ENCODE peak calls at places on chromosome 22, in five cellular contexts. V is aorta, S is HL-60, C is heart right ventricle, N is foreskin keratinocyte. B is an unnamed sample.

GRCh38 chr22:24003887-24004286 is 1.4 kb downstream of the GSTT4 start:
- DNase-seq in V (no peak), S (no peak), C (no peak), N (no peak), B (no peak)

GRCh38 chr22:49296561-49296960 is 531.1 kb downstream of the BRD1 start:
- DNase-seq in V (no peak), S (no peak), C (no peak), N (no peak), B (no peak)

GRCh38 chr22:27438271-27438980 is 363.1 kb downstream of the MN1 start:
- DNase-seq in V (peak; percentile 72), S (no peak), C (no peak), N (no peak), B (peak; percentile 48)

GRCh38 chr22:44530569-44530968 is 32.5 kb upstream of the RTL6 start:
- DNase-seq in V (no peak), S (no peak), C (no peak), N (no peak), B (no peak)

GRCh38 chr22:28829358-28830181 is 29.2 kb upstream of the XBP1 start:
- DNase-seq in V (peak; percentile 86), S (peak; percentile 73), C (peak; percentile 74), N (no peak), B (peak; percentile 54)

GRCh38 chr22:49266561-49267519 is 560.8 kb downstream of the BRD1 start:
- DNase-seq in V (no peak), S (no peak), C (no peak), N (no peak), B (no peak)

GRCh38 chr22:48531721-48532435 is 1295.8 kb downstream of the BRD1 start:
- DNase-seq in V (no peak), S (no peak), C (no peak), N (no peak), B (no peak)

GRCh38 chr22:25496396-25497064 is 67.9 kb upstream of the GRK3 start:
- DNase-seq in V (no peak), S (no peak), C (no peak), N (no peak), B (peak; percentile 51)

GRCh38 chr22:27113211-27114030 is 456.0 kb downstream of the MIAT start:
- DNase-seq in V (peak; percentile 88), S (peak; percentile 88), C (peak; percentile 50), N (peak; percentile 83), B (peak; percentile 82)

DNA sequence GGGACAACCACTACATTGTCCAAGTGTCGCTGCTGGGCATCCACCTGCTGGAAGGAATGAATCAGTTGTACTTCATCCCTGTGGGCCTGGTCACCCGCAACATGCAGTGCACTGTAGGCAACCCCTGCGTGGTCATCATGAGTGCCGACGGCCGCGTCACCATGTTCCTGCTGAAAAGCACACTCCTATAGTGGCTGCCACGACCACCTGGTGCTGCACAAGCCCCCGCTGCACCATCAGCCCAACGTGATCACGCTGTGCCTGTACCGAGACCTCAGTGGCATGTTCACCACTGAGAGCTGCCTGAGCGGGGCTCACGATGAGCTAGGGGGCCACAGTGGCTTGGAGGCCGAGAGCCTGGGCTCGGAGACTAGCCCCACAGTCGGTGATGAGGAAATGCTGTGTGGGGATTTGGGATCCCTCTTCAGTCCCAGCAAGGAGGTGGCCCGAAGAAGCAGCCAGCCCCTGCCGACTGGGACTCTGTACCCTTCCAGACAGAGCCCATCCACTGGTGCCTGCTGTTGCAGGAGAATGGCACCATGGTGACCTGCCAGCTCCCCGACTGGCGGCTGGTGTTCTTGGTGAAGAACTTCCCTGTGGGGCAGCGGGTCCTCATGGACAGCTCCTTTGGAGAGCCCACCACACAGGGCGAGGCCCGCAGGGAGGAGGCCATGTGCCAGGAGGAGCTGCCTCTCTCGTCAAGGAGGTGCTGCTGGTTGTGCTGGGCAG is 15.7 kb upstream of the SLC5A4 start:
- DNase-seq in V (no peak), S (no peak), C (no peak), N (no peak), B (no peak)
- H3K27me3 ChIP-seq in V (no peaks in the 10 kb centered on the region), S (no peaks in the 10 kb centered on the region), C (no peaks in the 10 kb centered on the region), N (peaks cover 3% of the 10 kb centered on the region), B (no peaks in the 10 kb centered on the region)

DNA sequence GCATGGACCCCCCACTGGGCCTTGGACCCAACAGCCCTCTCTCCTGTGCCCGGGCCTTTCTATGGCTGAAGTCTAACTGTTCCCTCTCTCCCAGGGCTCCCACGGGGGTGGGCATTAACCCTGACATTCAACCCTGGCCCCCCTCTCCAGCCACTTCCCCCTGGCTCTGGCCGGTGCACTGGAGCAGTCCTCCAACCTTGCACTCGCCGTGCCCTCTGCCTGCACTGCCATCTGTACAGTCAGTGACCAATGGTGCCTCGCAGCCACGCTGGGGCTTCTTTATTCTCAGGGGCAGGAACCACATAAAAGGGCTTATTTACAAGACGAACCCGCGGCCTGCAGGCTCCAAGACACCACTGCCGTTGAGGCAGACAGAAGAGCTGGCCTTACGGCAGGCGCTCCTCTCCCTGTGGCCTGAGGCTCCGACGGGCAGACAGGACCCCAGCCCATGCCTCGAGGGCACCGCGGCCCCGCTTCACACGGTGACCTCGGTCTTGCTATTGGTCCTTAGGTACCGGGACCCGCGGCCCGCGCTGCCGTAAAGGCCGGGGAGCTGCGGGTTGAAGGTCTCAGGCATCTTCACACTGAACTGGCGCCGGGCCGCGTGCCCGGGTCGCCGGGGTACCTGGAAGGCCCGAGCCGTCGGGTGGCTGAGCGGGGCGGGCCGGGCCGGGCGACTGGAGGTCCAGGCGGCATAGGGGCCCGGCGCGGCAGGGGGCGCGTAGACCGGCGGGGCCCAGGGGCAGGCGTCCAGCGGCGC is 5.4 kb downstream of the SHISA8 start:
- DNase-seq in V (no peak), S (no peak), C (no peak), N (no peak), B (no peak)
- H3K27me3 ChIP-seq in V (no peaks in the 10 kb centered on the region), S (peaks cover 38% of the 10 kb centered on the region), C (peaks cover 13% of the 10 kb centered on the region), N (peaks cover 54% of the 10 kb centered on the region), B (peaks cover 36% of the 10 kb centered on the region)

GRCh38 chr22:17612057-17612456 is 16.5 kb downstream of the ATP6V1E1 start:
- DNase-seq in V (no peak), S (no peak), C (no peak), N (no peak), B (no peak)

GRCh38 chr22:17607891-17608521 is 20.5 kb downstream of the ATP6V1E1 start:
- DNase-seq in V (no peak), S (no peak), C (no peak), N (no peak), B (no peak)

GRCh38 chr22:17613280-17613679 is 15.3 kb downstream of the ATP6V1E1 start:
- DNase-seq in V (no peak), S (no peak), C (no peak), N (no peak), B (no peak)
- H3K27me3 ChIP-seq in V (no peaks in the 10 kb centered on the region), S (no peaks in the 10 kb centered on the region), C (no peaks in the 10 kb centered on the region), N (no peaks in the 10 kb centered on the region), B (no peaks in the 10 kb centered on the region)

DNA sequence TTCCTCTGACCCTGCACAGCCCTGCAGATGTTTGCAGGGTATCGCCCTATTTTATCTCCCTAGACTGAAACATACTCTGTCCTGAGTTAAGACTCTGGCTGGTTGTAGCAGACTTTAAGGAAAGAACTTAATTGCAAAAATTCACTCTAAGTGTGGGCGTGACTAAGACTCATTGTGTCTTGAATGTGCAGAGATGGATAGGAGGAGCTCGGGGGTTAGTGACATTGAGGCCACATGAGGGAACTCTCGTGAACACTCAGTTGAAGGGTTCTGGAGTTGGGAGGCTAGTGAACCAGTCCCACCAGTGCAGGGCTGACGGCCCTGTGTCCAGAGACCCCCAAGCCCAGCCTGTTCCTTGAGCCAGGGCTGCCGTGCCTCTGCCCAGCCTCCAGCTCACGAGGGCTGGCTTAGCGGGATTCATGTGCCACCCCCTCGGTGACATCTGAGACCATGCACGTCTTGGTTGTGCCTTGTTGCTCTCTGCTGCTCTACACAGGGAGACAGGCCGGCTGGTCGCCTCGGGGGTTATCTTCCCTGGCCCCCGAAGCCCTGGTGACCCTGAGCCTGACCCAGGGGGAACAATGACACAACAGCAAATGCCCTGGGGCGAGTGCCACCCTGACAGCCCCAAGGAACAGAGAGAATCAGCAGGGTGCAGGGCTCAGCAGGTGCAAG is 11.4 kb upstream of the TBX1 start:
- DNase-seq in V (no peak), S (no peak), C (no peak), N (no peak), B (no peak)
- H3K27me3 ChIP-seq in V (no peaks in the 10 kb centered on the region), S (peaks cover 4% of the 10 kb centered on the region), C (peaks cover 5% of the 10 kb centered on the region), N (peaks cover 26% of the 10 kb centered on the region), B (peaks cover 16% of the 10 kb centered on the region)

DNA sequence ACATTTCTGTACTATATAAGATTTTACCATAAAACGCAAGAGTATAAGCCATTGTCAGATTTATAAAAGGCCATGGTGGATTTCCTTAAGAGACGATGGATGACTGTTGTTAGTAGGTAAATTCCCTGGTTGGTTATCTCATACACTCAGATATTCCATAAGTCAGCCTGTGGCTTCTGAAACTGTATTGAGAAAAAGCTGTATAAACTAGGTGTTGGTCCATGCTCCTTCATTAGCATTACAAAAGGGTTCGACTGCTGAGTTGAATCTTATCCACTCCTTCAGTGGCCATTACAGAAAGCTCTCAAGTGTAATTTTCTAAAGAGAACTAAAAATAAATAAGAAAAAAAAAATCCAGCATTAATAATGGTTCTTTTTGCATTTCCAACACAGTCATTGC is 5.3 kb downstream of the GRAP2 start:
- DNase-seq in V (no peak), S (no peak), C (no peak), N (no peak), B (no peak)
- H3K27me3 ChIP-seq in V (peaks cover 1% of the 10 kb centered on the region), S (no peaks in the 10 kb centered on the region), C (no peaks in the 10 kb centered on the region), N (peaks cover 54% of the 10 kb centered on the region), B (no peaks in the 10 kb centered on the region)

GRCh38 chr22:46815132-46815531 is 52.7 kb downstream of the TBC1D22A start:
- DNase-seq in V (peak; percentile 35), S (no peak), C (no peak), N (no peak), B (no peak)

GRCh38 chr22:46813816-46814597 is 51.6 kb downstream of the TBC1D22A start:
- DNase-seq in V (peak; percentile 57), S (no peak), C (no peak), N (no peak), B (peak; percentile 85)

GRCh38 chr22:46815896-46816721 is 53.7 kb downstream of the TBC1D22A start:
- DNase-seq in V (peak; percentile 62), S (peak; percentile 32), C (no peak), N (no peak), B (peak; percentile 66)

GRCh38 chr22:46812786-46813185 is 50.3 kb downstream of the TBC1D22A start:
- DNase-seq in V (no peak), S (no peak), C (no peak), N (no peak), B (no peak)

DNA sequence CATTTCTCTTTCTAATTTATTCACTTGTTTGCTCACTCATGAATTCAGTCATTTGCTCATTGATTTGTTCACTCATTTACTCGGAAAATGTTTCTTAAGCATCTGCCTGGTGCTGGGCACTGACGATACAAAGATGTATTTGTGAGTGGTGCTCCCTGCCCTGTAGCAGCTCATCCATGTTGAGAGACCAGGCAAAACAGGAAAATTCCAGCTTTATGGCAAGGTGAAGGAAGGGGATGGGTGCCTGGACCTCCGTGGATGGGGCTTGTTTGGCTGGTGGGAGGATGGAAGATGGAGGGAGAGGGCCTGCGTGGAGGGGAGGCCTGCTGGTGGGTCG is 53.1 kb downstream of the TBC1D22A start:
- DNase-seq in V (peak; percentile 29), S (no peak), C (no peak), N (no peak), B (no peak)
- H3K27me3 ChIP-seq in V (no peaks in the 10 kb centered on the region), S (no peaks in the 10 kb centered on the region), C (no peaks in the 10 kb centered on the region), N (no peaks in the 10 kb centered on the region), B (no peaks in the 10 kb centered on the region)

DNA sequence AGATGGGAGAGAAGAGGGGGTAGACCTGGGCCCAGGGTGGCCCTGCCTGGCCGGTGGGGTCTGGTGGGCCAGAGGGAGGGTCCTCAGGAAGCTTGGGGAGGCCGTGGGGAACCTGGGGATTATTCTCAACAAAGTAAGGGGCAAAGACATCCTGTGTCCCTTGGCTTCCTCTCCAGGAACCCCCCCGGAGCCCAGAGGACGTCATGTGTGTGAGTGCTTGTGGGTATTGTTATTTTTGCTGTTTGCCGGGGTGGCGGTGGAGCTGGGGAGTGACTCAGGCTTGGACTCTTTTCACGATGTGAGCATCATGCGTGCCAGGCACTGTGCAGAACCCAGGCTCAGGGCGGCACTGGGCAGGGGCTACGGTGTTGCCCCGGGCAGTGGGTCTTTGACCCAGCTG is 982 bp upstream of the SHANK3 start:
- DNase-seq in V (no peak), S (no peak), C (peak; percentile 68), N (no peak), B (peak; percentile 9)
- H3K27me3 ChIP-seq in V (no peaks in the 10 kb centered on the region), S (peaks cover 36% of the 10 kb centered on the region), C (peaks cover 6% of the 10 kb centered on the region), N (peaks cover 30% of the 10 kb centered on the region), B (peaks cover 28% of the 10 kb centered on the region)